ENCODE peak calls at places on chromosomes 11 and 22, in five cellular contexts. X is astrocyte, O is HCT116, N is PC-9, M is HepG2. K is an unnamed sample.

GRCh38 chr11:121415861-121416260 is 36.3 kb upstream of the SORL1 start:
- DNase-seq in N (peak; percentile 72), X (no peak), M (no peak), O (no peak), K (no peak)

GRCh38 chr11:66688561-66689534 is 11.2 kb upstream of the RBM4B start:
- DNase-seq in O (no peak), N (no peak), X (no peak), M (no peak), K (no peak)

GRCh38 chr11:78656327-78656726 is 81.7 kb upstream of the NARS2 start:
- DNase-seq in M (no peak), O (no peak), X (no peak), N (no peak), K (no peak)

GRCh38 chr11:108559904-108560303 is 33.7 kb downstream of the EXPH5 start:
- DNase-seq in X (peak; percentile 86), O (no peak), M (no peak), N (no peak), K (no peak)

GRCh38 chr11:32138902-32139301 is 48.0 kb downstream of the RCN1 start:
- DNase-seq in M (no peak), O (no peak), N (no peak), X (no peak), K (no peak)

GRCh38 chr11:28072321-28072720 is 35.6 kb downstream of the KIF18A start:
- DNase-seq in X (peak; percentile 44), M (no peak), N (no peak), O (no peak), K (no peak)

GRCh38 chr11:22792497-22792896 is 37.1 kb downstream of the SVIP start:
- DNase-seq in O (peak; percentile 83), M (peak; percentile 94), N (peak; percentile 49), X (peak; percentile 73), K (no peak)

GRCh38 chr11:44505591-44506054 is 59.8 kb upstream of the CD82 start:
- DNase-seq in X (peak; percentile 67), N (no peak), M (no peak), O (no peak), K (no peak)

GRCh38 chr11:279040-279965 is 1.1 kb downstream of the NLRP6 start:
- DNase-seq in M (no peak), N (no peak), X (no peak), O (no peak), K (no peak)
- TF ChIP-seq EZH2 in M (no peak), N (no peak), X (no peak), O (no peak), K (no peak)

DNA sequence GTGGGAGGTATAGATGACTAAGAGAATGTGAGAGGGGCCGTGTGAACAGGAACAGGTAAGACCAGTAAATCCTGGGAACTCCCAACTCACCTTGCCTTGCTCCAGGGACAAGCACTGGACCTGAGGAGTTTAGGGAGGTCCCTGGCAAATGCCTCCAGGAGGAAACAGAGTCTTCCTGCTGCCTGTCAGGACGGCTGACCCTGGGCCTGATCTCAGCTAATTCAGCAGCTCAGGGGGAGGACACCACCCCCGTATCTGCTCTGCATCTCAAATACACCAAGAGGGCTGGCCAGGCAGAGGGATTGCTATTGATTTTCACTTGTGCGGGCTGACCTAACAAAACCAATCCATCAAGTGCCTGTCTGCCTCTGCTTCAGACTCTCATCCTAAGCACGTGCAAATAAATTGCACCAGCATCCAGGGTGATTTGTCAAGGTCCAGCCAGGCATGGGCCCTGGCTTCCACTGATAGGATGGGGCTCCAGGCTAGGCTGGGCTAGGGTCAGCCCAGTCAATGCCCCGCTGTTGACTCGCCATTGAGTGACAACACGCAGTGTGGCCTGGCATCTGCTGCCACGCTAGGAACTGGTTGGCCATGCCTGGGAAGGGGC is 20.3 kb downstream of the UQCR10 start:
- DNase-seq in X (no peak), M (peak; percentile 59), N (peak; percentile 96), O (no peak), K (no peak)
- H3K27ac ChIP-seq in X (no peak overlapping the region), M (no peak overlapping the region), N (peak overlapping the region; percentile 77), O (no peak overlapping the region), K (no peak overlapping the region)

GRCh38 chr11:93326681-93327080 is 3.9 kb upstream of the DEUP1 start:
- DNase-seq in M (no peak), N (no peak), X (no peak), O (no peak), K (no peak)

GRCh38 chr11:93330446-93330984 is at the start of gene DEUP1:
- DNase-seq in M (no peak), O (no peak), N (no peak), X (peak; percentile 1), K (no peak)

GRCh38 chr11:93329936-93330445 is 551 bp upstream of the DEUP1 start:
- DNase-seq in X (peak; percentile 0), M (no peak), N (no peak), O (no peak), K (no peak)
- TF ChIP-seq EZH2 in X (no peak), M (no peak), N (no peak), O (no peak), K (no peak)

GRCh38 chr22:27133951-27134664 is 476.7 kb downstream of the MIAT start:
- DNase-seq in M (no peak), N (peak; percentile 88), O (no peak), X (peak; percentile 95), K (no peak)
- H3K27ac ChIP-seq in M (no peak overlapping the region), N (peak overlapping the region; percentile 85), O (no peak overlapping the region), X (peak overlapping the region; percentile 93), K (no peak overlapping the region)

DNA sequence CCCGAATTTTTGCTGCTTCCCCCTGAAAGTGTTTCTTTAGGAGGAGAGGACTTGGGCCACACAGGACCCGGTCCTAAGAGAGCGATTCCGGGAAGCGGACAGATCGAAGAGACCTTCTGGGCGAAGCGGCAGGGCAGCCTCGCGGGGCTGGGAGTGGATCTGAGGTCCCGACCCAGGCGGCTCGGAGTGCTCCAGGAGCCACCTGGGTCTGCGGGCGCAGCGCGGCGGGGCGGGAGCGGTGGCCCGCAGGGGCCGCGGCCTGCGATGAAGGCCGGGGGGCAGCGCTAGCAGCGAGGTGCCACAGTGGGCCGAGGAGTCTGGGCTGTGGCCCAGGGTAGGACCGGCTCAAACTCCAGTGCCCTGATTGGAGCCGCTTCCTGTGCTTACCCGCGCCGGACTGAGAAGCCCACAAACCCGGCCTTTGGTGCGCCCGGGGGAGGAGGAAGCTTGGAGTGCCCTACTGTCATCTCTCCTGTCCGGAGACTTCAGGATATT is 1.8 kb downstream of the PKNOX2 start:
- DNase-seq in O (no peak), N (no peak), M (no peak), X (no peak), K (no peak)
- TF ChIP-seq EZH2 in O (no peak), N (no peak), M (no peak), X (peak; percentile 27), K (no peak)

GRCh38 chr11:75386912-75387311 is 12.4 kb upstream of the RPS3 start:
- DNase-seq in O (no peak), N (peak; percentile 91), M (no peak), X (peak; percentile 65), K (no peak)

GRCh38 chr11:75380716-75381420 is 18.4 kb upstream of the RPS3 start:
- DNase-seq in N (peak; percentile 92), O (no peak), M (peak; percentile 60), X (no peak), K (no peak)

GRCh38 chr11:75384438-75385080 is 14.8 kb upstream of the RPS3 start:
- DNase-seq in X (no peak), O (peak; percentile 68), M (peak; percentile 50), N (peak; percentile 58), K (no peak)

GRCh38 chr11:75380245-75380644 is 19.1 kb upstream of the RPS3 start:
- DNase-seq in M (no peak), X (no peak), O (no peak), N (no peak), K (no peak)

GRCh38 chr11:75383246-75383645 is 16.1 kb upstream of the RPS3 start:
- DNase-seq in N (peak; percentile 28), M (no peak), O (no peak), X (no peak), K (no peak)
- H3K27ac ChIP-seq in N (no peak overlapping the region), M (no peak overlapping the region), O (no peak overlapping the region), X (no peak overlapping the region), K (no peak overlapping the region)

DNA sequence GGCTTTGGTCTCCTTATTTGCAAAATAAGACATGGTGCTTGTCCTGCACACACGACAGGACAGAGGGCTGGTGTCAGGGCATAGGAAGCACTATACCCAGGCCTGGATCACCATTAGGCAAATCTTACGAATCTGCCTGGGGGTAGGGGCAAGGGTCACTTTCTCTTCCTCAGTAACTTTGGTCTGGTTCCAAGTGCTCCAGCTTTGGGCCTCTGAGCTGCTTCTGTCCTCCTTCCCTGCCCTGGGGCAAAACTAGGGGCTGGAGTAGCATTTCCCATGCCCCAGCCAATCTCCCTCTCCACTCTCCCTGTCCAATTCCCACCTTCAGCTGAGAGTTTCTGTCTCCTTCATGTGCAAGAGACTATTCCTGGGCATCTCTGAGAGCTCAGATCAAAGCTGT is 123.7 kb upstream of the NECTIN1 start:
- DNase-seq in O (no peak), X (no peak), M (no peak), N (no peak), K (no peak)
- TF ChIP-seq EZH2 in O (no peak), X (no peak), M (no peak), N (no peak), K (no peak)

K was measured in SK-N-MC.